ENCODE peak calls at places on chromosomes 13 and 19, in seven cellular contexts. I, X, Y, G, V, T and K are unnamed samples.
A peak's percentile ranks its signal among the peaks of the same experiment; 100 is the strongest.

GRCh38 chr19:29702161-29702957 is 12.7 kb downstream of the C19orf12 start:
- DNase-seq in I (no peak), X (peak; percentile 61), Y (no peak), G (no peak), V (no peak), T (no peak), K (no peak)

GRCh38 chr19:30084390-30084819 is 142.4 kb downstream of the URI1 start:
- DNase-seq in I (peak; percentile 44), X (peak; percentile 19), Y (no peak), G (no peak), V (no peak), T (no peak), K (no peak)

GRCh38 chr19:18280247-18281081 is 958 bp downstream of the JUND start:
- DNase-seq in I (peak; percentile 86), X (peak; percentile 93), Y (peak; percentile 78), G (peak; percentile 69), V (peak; percentile 74), T (peak; percentile 90), K (peak; percentile 76)

GRCh38 chr19:17424743-17425365 is 5.0 kb downstream of the MVB12A start:
- DNase-seq in I (no peak), X (peak; percentile 62), Y (peak; percentile 71), G (peak; percentile 23), V (no peak), T (no peak), K (peak; percentile 19)

GRCh38 chr13:33263484-33263883 is 22.1 kb downstream of the STARD13 start:
- DNase-seq in I (no peak), X (no peak), Y (no peak), G (no peak), V (no peak), T (no peak), K (no peak)

GRCh38 chr19:6524326-6524725 is 6.5 kb upstream of the TNFSF9 start:
- DNase-seq in I (no peak), X (no peak), Y (no peak), G (no peak), V (no peak), T (no peak), K (no peak)

GRCh38 chr19:35738887-35739229 is 3.4 kb downstream of the IGFLR1 start:
- DNase-seq in I (no peak), X (no peak), Y (no peak), G (no peak), V (no peak), T (no peak), K (no peak)

GRCh38 chr19:41871573-41872383 is 5.3 kb upstream of the CD79A start:
- DNase-seq in I (no peak), X (peak; percentile 46), Y (peak; percentile 12), G (no peak), V (peak; percentile 44), T (peak; percentile 77), K (no peak)

GRCh38 chr19:12833747-12834417 is 497 bp downstream of the RTBDN start:
- DNase-seq in I (no peak), X (no peak), Y (peak; percentile 18), G (no peak), V (peak; percentile 35), T (no peak), K (peak; percentile 53)

GRCh38 chr19:504634-505033 is 2.7 kb upstream of the TPGS1 start:
- DNase-seq in I (peak; percentile 19), X (no peak), Y (no peak), G (no peak), V (no peak), T (no peak), K (no peak)

GRCh38 chr13:73745190-73745589 is 389.0 kb downstream of the KLF12 start:
- DNase-seq in I (no peak), X (no peak), Y (no peak), G (no peak), V (no peak), T (no peak), K (no peak)

GRCh38 chr19:46179076-46179740 is 31.2 kb downstream of the IGFL2 start:
- DNase-seq in I (no peak), X (no peak), Y (no peak), G (no peak), V (no peak), T (no peak), K (no peak)

GRCh38 chr19:46182476-46182875 is 34.4 kb downstream of the IGFL2 start:
- DNase-seq in I (no peak), X (no peak), Y (no peak), G (no peak), V (no peak), T (no peak), K (no peak)

GRCh38 chr19:46186101-46186716 is 38.2 kb downstream of the IGFL2 start:
- DNase-seq in I (no peak), X (no peak), Y (no peak), G (no peak), V (no peak), T (no peak), K (no peak)

GRCh38 chr19:46180701-46181385 is 32.8 kb downstream of the IGFL2 start:
- DNase-seq in I (no peak), X (no peak), Y (no peak), G (peak; percentile 22), V (no peak), T (no peak), K (peak; percentile 17)

GRCh38 chr19:46181386-46181774 is 33.3 kb downstream of the IGFL2 start:
- DNase-seq in I (no peak), X (no peak), Y (peak; percentile 41), G (peak; percentile 28), V (no peak), T (no peak), K (no peak)
- H3K4me1 ChIP-seq in I (no peaks in the 10 kb centered on the region), X (no peaks in the 10 kb centered on the region), Y (peaks cover 5% of the 10 kb centered on the region), G (no peaks in the 10 kb centered on the region), V (no peaks in the 10 kb centered on the region), T (no peaks in the 10 kb centered on the region), K (peaks cover 16% of the 10 kb centered on the region)

GRCh38 chr13:98761126-98761978 is 8.9 kb upstream of the SLC15A1 start:
- DNase-seq in I (no peak), X (no peak), Y (peak; percentile 84), G (peak; percentile 74), V (no peak), T (no peak), K (peak; percentile 69)
- H3K4me3 ChIP-seq in I (no peak overlapping the region), X (peak overlapping the region; percentile 30), Y (no peak overlapping the region), G (peak overlapping the region; percentile 14), V (no peak overlapping the region), T (no peak overlapping the region), K (peak overlapping the region; percentile 59)

GRCh38 chr13:47955836-47956235 is 45.2 kb downstream of the SUCLA2 start:
- DNase-seq in I (no peak), X (no peak), Y (no peak), G (no peak), V (no peak), T (no peak), K (no peak)

GRCh38 chr13:47957073-47957472 is 44.0 kb downstream of the SUCLA2 start:
- DNase-seq in I (no peak), X (no peak), Y (no peak), G (no peak), V (no peak), T (no peak), K (no peak)

GRCh38 chr13:47964863-47965262 is 36.2 kb downstream of the SUCLA2 start:
- DNase-seq in I (no peak), X (no peak), Y (no peak), G (no peak), V (no peak), T (no peak), K (no peak)

GRCh38 chr13:47962237-47962636 is 38.8 kb downstream of the SUCLA2 start:
- DNase-seq in I (no peak), X (no peak), Y (no peak), G (no peak), V (no peak), T (no peak), K (no peak)

GRCh38 chr13:47959468-47960088 is 41.5 kb downstream of the SUCLA2 start:
- DNase-seq in I (no peak), X (no peak), Y (no peak), G (no peak), V (no peak), T (no peak), K (no peak)
- H3K36me3 ChIP-seq in I (no peaks in the 10 kb centered on the region), X (peaks cover 10% of the 10 kb centered on the region), Y (peaks cover 63% of the 10 kb centered on the region), G (peaks cover 7% of the 10 kb centered on the region), V (peaks cover 12% of the 10 kb centered on the region), T (peaks cover 8% of the 10 kb centered on the region), K (peaks cover 66% of the 10 kb centered on the region)

GRCh38 chr13:50757021-50757420 is 86.5 kb downstream of the DLEU7 start:
- DNase-seq in I (no peak), X (no peak), Y (no peak), G (no peak), V (no peak), T (no peak), K (peak; percentile 11)
- H3K4me1 ChIP-seq in I (no peaks in the 10 kb centered on the region), X (no peaks in the 10 kb centered on the region), Y (no peaks in the 10 kb centered on the region), G (no peaks in the 10 kb centered on the region), V (no peaks in the 10 kb centered on the region), T (no peaks in the 10 kb centered on the region), K (peaks cover 11% of the 10 kb centered on the region)

GRCh38 chr13:35917252-35917941 is 213.8 kb downstream of the DCLK1 start:
- DNase-seq in I (no peak), X (no peak), Y (peak; percentile 10), G (no peak), V (no peak), T (no peak), K (no peak)
- H3K4me3 ChIP-seq in I (no peak overlapping the region), X (no peak overlapping the region), Y (no peak overlapping the region), G (no peak overlapping the region), V (no peak overlapping the region), T (no peak overlapping the region), K (peak overlapping the region; percentile 39)

DNA sequence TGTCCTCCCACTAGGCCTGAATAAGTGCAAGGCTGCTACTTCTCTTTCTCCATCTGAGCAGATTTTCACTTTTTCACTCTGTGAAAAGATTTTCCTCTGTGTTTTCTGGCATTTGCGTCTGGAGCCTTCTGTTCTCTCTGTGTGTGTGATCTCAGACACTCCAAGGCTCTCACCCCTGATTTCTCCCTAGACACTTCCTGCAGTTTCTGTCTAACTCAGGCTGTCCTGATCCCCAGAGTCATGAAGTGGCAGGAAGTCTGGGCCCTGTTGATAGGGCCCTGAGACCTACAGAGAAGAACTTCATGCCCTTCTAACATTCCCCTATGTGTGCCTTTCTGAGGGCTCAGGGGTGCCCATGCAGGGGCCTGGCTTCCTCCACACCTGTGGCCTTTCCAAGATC is 37.2 kb downstream of the SIGLEC7 start:
- DNase-seq in I (no peak), X (no peak), Y (no peak), G (no peak), V (no peak), T (no peak), K (no peak)
- H3K36me3 ChIP-seq in I (no peaks in the 10 kb centered on the region), X (no peaks in the 10 kb centered on the region), Y (no peaks in the 10 kb centered on the region), G (no peaks in the 10 kb centered on the region), V (no peaks in the 10 kb centered on the region), T (no peaks in the 10 kb centered on the region), K (no peaks in the 10 kb centered on the region)

GRCh38 chr19:4372630-4373367 is 27.5 kb downstream of the SH3GL1 start:
- DNase-seq in I (no peak), X (no peak), Y (no peak), G (no peak), V (no peak), T (no peak), K (no peak)
- H3K4me1 ChIP-seq in I (peaks cover 99% of the 10 kb centered on the region), X (peaks cover 98% of the 10 kb centered on the region), Y (peaks cover 31% of the 10 kb centered on the region), G (peaks cover 64% of the 10 kb centered on the region), V (peaks cover 59% of the 10 kb centered on the region), T (peaks cover 93% of the 10 kb centered on the region), K (peaks cover 90% of the 10 kb centered on the region)

DNA sequence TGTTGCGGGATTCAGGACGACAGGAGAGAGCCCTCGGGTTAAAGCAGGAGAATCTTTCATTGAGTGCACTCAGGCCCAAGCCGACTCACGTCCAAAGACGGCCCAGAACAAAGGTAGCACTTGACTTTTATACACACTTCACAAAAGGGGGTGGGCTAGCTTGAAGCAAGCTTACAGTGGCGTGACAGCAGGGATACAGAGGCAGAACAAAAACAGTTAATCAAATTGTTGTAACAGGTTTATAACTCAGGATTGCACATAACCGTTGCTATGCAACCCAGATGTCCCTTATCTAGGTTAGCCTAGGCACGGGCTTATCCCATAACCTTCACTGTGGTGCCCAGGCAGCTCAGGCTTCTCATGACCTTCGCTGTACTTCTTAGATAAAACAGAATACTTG is 2.0 kb downstream of the MED25 start:
- DNase-seq in I (peak; percentile 41), X (no peak), Y (peak; percentile 70), G (no peak), V (no peak), T (no peak), K (no peak)
- H3K4me3 ChIP-seq in I (no peak overlapping the region), X (no peak overlapping the region), Y (no peak overlapping the region), G (no peak overlapping the region), V (no peak overlapping the region), T (no peak overlapping the region), K (no peak overlapping the region)